ENCODE peak calls at places on chromosome 17, in four cellular contexts. A is body of pancreas, S is testis, D is left lung. V is an unnamed sample.

GRCh38 chr17:29722411-29723198 is 99.9 kb upstream of the CORO6 start:
- DNase-seq in S (peak), D (peak), A (peak), V (peak)

GRCh38 chr17:65463242-65463641 is 98.2 kb downstream of the AXIN2 start:
- DNase-seq in A (peak), D (peak), S (peak), V (peak)

GRCh38 chr17:17771498-17772201 is 65.1 kb downstream of the SREBF1 start:
- DNase-seq in A (no peak), S (no peak), D (no peak), V (no peak)

GRCh38 chr17:35117984-35118383 is 1.7 kb downstream of the RAD51D start:
- DNase-seq in S (peak), A (no peak), D (no peak), V (no peak)

GRCh38 chr17:56751145-56751743 is 82.5 kb downstream of the C17orf67 start:
- DNase-seq in S (no peak), A (no peak), D (no peak), V (no peak)

GRCh38 chr17:61635913-61636432 is 45.0 kb upstream of the NACA2 start:
- DNase-seq in A (peak), S (peak), D (no peak), V (peak)

GRCh38 chr17:29918922-29919856 is 10.8 kb downstream of the SSH2 start:
- DNase-seq in S (no peak), A (no peak), D (no peak), V (no peak)

GRCh38 chr17:77957215-77957868 is 1.2 kb upstream of the TNRC6C start:
- DNase-seq in A (no peak), D (no peak), S (no peak), V (no peak)

GRCh38 chr17:42163113-42163512 is 8.3 kb upstream of the RAB5C start:
- DNase-seq in S (no peak), D (no peak), A (no peak), V (no peak)

GRCh38 chr17:45794840-45795239 is 10.7 kb downstream of the CRHR1 start:
- DNase-seq in D (no peak), A (no peak), S (no peak), V (no peak)

GRCh38 chr17:8189041-8189710 is 804 bp downstream of the BORCS6 start:
- DNase-seq in A (peak), D (no peak), S (no peak), V (peak)

GRCh38 chr17:80824549-80825470 is 166.8 kb upstream of the CHMP6 start:
- DNase-seq in S (no peak), D (peak), A (no peak), V (no peak)

GRCh38 chr17:81238490-81238814 is 403 bp downstream of the TEPSIN start:
- DNase-seq in A (no peak), D (no peak), S (no peak), V (no peak)

GRCh38 chr17:72588961-72589360 is 468.1 kb downstream of the SOX9 start:
- DNase-seq in S (peak), D (peak), A (peak), V (no peak)

GRCh38 chr17:37142294-37142944 is 193.7 kb downstream of the AATF start:
- DNase-seq in A (no peak), S (no peak), D (no peak), V (no peak)

GRCh38 chr17:61444075-61444474 is 8.1 kb upstream of the TBX4 start:
- DNase-seq in A (no peak), D (no peak), S (no peak), V (no peak)

GRCh38 chr17:30104575-30105339 is 11.9 kb upstream of the NSRP1 start:
- DNase-seq in A (peak), S (peak), D (peak), V (peak)

GRCh38 chr17:46995841-46996571 is 17.0 kb upstream of the RPRML start:
- DNase-seq in S (no peak), D (no peak), A (no peak), V (no peak)

GRCh38 chr17:83082899-83083367 is 3.5 kb downstream of the METRNL start:
- DNase-seq in S (no peak), D (no peak), A (no peak), V (no peak)

GRCh38 chr17:81388612-81389367 is 6.5 kb upstream of the BAHCC1 start:
- DNase-seq in S (no peak), D (no peak), A (peak), V (peak)

GRCh38 chr17:44097110-44097810 is 26.2 kb downstream of the HDAC5 start:
- DNase-seq in D (no peak), A (peak), S (no peak), V (peak)

GRCh38 chr17:67730706-67731105 is 13.0 kb downstream of the NOL11 start:
- DNase-seq in A (no peak), S (no peak), D (no peak), V (no peak)

GRCh38 chr17:58335779-58336455 is 7.3 kb upstream of the TSPOAP1 start:
- DNase-seq in A (no peak), S (no peak), D (no peak), V (no peak)

GRCh38 chr17:33106525-33107162 is 115.0 kb downstream of the SPACA3 start:
- DNase-seq in S (no peak), D (no peak), A (no peak), V (no peak)

GRCh38 chr17:76485569-76485968 is 15.7 kb downstream of the RHBDF2 start:
- DNase-seq in S (peak), A (peak), D (no peak), V (no peak)

GRCh38 chr17:78368348-78368747 is 8.5 kb upstream of the SOCS3 start:
- DNase-seq in D (no peak), A (peak), S (no peak), V (peak)

GRCh38 chr17:67157732-67158639 is 87.0 kb downstream of the HELZ start:
- DNase-seq in S (no peak), A (no peak), D (no peak), V (no peak)

GRCh38 chr17:72099919-72100318 is 20.9 kb upstream of the SOX9 start:
- DNase-seq in S (no peak), D (no peak), A (no peak), V (no peak)

GRCh38 chr17:6534846-6535514 is 21.4 kb downstream of the PITPNM3 start:
- DNase-seq in A (no peak), S (peak), D (no peak), V (no peak)

GRCh38 chr17:40346061-40346767 is 18.3 kb downstream of the GJD3 start:
- DNase-seq in S (no peak), A (no peak), D (no peak), V (no peak)

GRCh38 chr17:47239663-47240374 is 13.8 kb upstream of the ITGB3 start:
- DNase-seq in D (peak), A (peak), S (peak), V (peak)

GRCh38 chr17:78797213-78797612 is 15.1 kb upstream of the CYTH1 start:
- DNase-seq in D (no peak), S (no peak), A (no peak), V (no peak)

GRCh38 chr17:4708436-4708835 is 2.0 kb upstream of the ARRB2 start:
- DNase-seq in S (peak), D (no peak), A (peak), V (peak)

GRCh38 chr17:42853597-42853967 is 2.6 kb downstream of the AOC3 start:
- DNase-seq in A (no peak), D (peak), S (no peak), V (no peak)

DNA sequence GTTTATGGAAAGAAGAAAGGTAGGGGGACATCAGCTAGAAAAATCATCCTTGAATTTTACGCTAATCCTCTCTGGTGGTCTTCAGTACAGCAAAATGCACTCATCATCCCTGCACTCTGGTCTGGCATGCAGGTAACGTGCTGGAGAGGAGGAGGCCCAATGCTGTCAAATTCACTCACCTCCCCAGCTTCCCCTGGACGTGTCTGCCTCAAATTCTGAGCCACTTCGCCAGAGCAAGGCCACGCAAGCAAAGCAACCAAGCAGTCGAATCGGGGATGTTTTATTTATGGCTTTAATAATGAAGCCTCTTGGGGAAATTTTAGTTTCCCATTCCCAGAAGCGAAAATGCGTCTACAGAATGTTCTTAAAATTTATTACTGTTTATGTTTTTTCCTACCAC is 74.8 kb downstream of the YPEL2 start:
- DNase-seq in D (no peak), A (no peak), S (no peak), V (no peak)
- H3K27ac ChIP-seq in D (no peak), A (peak), S (no peak), V (peak)

GRCh38 chr17:50094753-50095616 is at the start of gene PDK2:
- DNase-seq in A (peak), D (peak), S (peak), V (peak)

GRCh38 chr17:50093246-50093645 is 1.9 kb upstream of the PDK2 start:
- DNase-seq in S (no peak), D (no peak), A (no peak), V (no peak)

GRCh38 chr17:50095626-50096037 is 481 bp downstream of the PDK2 start:
- DNase-seq in S (no peak), A (no peak), D (no peak), V (no peak)

GRCh38 chr17:50093807-50094206 is 1.3 kb upstream of the PDK2 start:
- DNase-seq in S (no peak), D (no peak), A (no peak), V (no peak)

GRCh38 chr17:50094243-50094752 is 853 bp upstream of the PDK2 start:
- DNase-seq in S (peak), D (peak), A (peak), V (peak)
- H3K27ac ChIP-seq in S (peak), D (peak), A (peak), V (peak)

GRCh38 chr17:50047488-50048126 is 8.3 kb upstream of the ITGA3 start:
- DNase-seq in D (peak), A (no peak), S (no peak), V (peak)

GRCh38 chr17:50048988-50049387 is 6.9 kb upstream of the ITGA3 start:
- DNase-seq in A (no peak), D (no peak), S (no peak), V (no peak)

GRCh38 chr17:50049636-50050035 is 6.3 kb upstream of the ITGA3 start:
- DNase-seq in S (no peak), A (no peak), D (no peak), V (no peak)

GRCh38 chr17:50047083-50047482 is 8.8 kb upstream of the ITGA3 start:
- DNase-seq in S (no peak), D (peak), A (no peak), V (no peak)

DNA sequence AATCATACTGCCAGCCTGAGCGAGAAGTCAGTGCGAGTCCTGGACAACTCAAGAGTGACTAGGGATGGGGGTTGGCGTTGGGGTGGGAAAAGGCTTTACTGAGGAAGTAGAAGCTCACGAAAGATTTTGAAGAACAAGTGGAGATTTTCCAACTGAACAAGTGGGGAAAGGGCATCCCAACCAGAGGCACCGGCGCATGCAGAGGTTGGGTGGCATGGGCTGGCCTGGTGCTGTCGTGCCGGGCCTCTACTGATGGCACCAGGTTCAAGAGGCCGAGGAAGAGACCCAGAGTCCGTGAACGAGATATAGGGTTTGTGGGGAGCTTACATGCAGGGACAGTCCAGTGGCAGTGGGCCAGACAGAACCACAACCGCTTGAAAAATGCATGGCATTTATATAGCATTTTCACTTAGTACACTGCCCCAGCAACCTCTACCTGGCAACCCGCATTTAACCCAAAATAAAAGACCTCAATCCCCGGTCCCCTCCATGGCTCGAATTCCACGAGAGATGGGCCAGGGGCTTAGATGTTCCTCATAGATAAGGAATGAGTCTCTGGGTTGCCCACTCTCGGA is 7.7 kb upstream of the ITGA3 start:
- DNase-seq in D (no peak), S (no peak), A (no peak), V (no peak)
- H3K27ac ChIP-seq in D (peak), S (no peak), A (no peak), V (no peak)

GRCh38 chr17:12514596-12514995 is 151.1 kb upstream of the MYOCD start:
- DNase-seq in A (no peak), S (no peak), D (no peak), V (no peak)

GRCh38 chr17:12507046-12507445 is 158.6 kb upstream of the MYOCD start:
- DNase-seq in A (no peak), S (no peak), D (no peak), V (no peak)

GRCh38 chr17:12512712-12513355 is 152.9 kb upstream of the MYOCD start:
- DNase-seq in S (no peak), D (no peak), A (no peak), V (no peak)

GRCh38 chr17:12509836-12510235 is 155.9 kb upstream of the MYOCD start:
- DNase-seq in D (no peak), S (no peak), A (no peak), V (no peak)

DNA sequence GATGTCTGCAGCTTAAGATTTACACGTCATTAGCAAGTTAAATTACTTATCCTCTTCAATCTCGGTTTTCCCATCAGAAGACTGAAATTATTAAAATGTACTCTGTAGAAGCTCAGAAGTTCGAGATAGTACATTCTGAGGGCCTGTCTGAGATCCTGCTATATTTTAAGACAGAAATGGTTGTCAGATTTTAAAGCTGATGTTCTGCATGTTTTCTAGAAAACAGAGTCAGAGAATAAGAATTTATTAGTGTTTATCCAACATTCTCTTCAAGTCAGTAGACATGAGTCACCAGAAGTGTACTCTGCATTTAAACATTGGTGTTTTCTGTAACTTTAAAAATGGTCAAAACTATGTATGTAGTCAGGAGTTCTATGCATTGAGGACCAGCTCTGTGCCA is 155.2 kb upstream of the MYOCD start:
- DNase-seq in D (no peak), A (no peak), S (no peak), V (no peak)
- H3K27ac ChIP-seq in D (no peak), A (no peak), S (no peak), V (no peak)

DNA sequence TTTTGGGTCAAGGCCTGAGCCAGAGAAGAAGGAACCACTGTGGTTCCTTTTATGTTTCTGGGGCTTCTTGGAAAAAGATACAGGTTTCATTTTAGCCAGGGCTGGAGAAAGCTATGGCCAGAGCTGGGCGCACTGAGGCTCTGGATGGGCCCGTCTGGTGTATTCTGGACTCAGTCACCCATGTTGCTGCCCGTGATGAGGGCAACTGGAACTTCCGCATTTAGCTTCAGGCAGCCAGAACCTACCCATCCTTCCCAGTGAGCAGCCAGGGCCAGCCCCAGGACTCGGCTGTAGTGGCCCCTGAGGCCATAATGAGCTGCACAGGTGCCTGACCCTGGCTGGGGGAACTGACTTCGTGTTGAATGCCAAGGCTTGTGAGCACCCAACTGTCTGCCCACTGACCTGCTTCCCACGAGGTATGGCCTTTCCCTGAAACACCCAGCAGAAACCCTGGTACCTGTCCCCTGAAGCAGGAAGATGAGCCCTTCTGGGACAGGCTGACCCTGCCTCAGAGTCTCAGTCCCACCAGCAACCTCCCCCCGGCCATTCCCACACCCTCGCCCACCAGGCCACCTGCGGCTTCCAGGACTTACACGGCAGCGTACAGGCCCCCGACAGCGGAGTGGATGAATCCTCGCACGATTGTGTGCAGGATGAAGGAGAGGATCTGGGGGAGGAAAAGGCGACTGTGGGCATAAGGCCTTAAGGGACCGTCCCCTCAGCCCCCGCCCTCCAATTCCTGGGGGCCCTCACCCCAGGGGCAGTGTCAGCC is 15.3 kb upstream of the PITPNA start:
- DNase-seq in D (peak), A (no peak), S (no peak), V (no peak)
- H3K27ac ChIP-seq in D (peak), A (peak), S (peak), V (peak)

DNA sequence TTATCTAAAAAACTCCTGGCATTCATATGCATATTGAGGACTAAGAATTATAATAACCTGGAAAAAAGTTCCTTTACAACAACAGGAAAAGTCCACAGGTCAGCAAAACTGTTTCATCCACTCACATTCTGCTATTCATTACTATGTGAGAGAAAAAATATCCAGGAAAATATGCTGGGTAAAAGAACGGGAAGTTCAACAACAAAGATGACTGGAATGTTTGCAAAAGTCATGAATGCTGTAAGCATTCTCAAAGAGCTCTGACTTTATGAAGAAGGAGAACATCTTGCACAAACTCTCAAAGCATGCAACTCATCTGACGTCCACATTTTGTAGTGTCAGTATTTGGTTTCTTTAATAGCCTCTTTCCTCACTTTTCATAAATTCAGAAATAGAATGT is 56.9 kb upstream of the ALDH3A1 start:
- DNase-seq in A (no peak), D (no peak), S (no peak), V (no peak)
- H3K27ac ChIP-seq in A (no peak), D (no peak), S (no peak), V (no peak)

GRCh38 chr17:50078430-50078829 is 16.7 kb upstream of the PDK2 start:
- DNase-seq in S (no peak), D (no peak), A (no peak), V (no peak)
- H3K27ac ChIP-seq in S (no peak), D (no peak), A (no peak), V (no peak)